ENCODE peak calls at places on chromosome 19, in four cellular contexts. J is Karpas-422, E is cardiac fibroblast, F is GM12865. G is an unnamed sample.

GRCh38 chr19:35268546-35269424 is at the start of gene USF2:
- DNase-seq in J (peak; percentile 93), E (peak; percentile 86), F (peak; percentile 87), G (peak; percentile 68)

GRCh38 chr19:1472227-1473055 is 6.6 kb downstream of the C19orf25 start:
- DNase-seq in J (no peak), E (no peak), F (no peak), G (peak; percentile 15)

GRCh38 chr19:30212574-30212973 is 159.6 kb upstream of the ZNF536 start:
- DNase-seq in J (no peak), E (no peak), F (no peak), G (no peak)

GRCh38 chr19:9848761-9849160 is 13.6 kb downstream of the PIN1 start:
- DNase-seq in J (no peak), E (no peak), F (no peak), G (no peak)

GRCh38 chr19:21082011-21082975 is at the start of gene ZNF714:
- DNase-seq in J (peak; percentile 97), E (peak; percentile 89), F (peak; percentile 93), G (peak; percentile 89)

GRCh38 chr19:52600639-52601024 is 30.5 kb downstream of the ZNF701 start:
- DNase-seq in J (peak; percentile 69), E (no peak), F (peak; percentile 25), G (no peak)

GRCh38 chr19:36771275-36772231 is 1.1 kb downstream of the ZNF850 start:
- DNase-seq in J (no peak), E (peak; percentile 93), F (peak; percentile 80), G (peak; percentile 64)

GRCh38 chr19:13983213-13983889 is 22.8 kb downstream of the RFX1 start:
- DNase-seq in J (no peak), E (no peak), F (no peak), G (no peak)

GRCh38 chr19:10352764-10353671 is 13.6 kb upstream of the ICAM3 start:
- DNase-seq in J (no peak), E (peak; percentile 40), F (no peak), G (no peak)

GRCh38 chr19:30063184-30064020 is 121.4 kb downstream of the URI1 start:
- DNase-seq in J (no peak), E (no peak), F (no peak), G (no peak)

GRCh38 chr19:51326216-51327065 is 15.0 kb downstream of the IGLON5 start:
- DNase-seq in J (no peak), E (no peak), F (no peak), G (no peak)
- H3K4me3 ChIP-seq in J (no peak overlapping the region), E (no peak overlapping the region), F (no peak overlapping the region), G (no peak overlapping the region)

GRCh38 chr19:4304509-4305252 is at the start of gene FSD1:
- DNase-seq in J (no peak), E (peak; percentile 60), F (peak; percentile 70), G (peak; percentile 79)
- H3K4me3 ChIP-seq in J (no peak within 1 kb of the TSS), E (peak within 1 kb of the TSS; percentile 28), F (no peak within 1 kb of the TSS), G (peak within 1 kb of the TSS; percentile 27)

DNA sequence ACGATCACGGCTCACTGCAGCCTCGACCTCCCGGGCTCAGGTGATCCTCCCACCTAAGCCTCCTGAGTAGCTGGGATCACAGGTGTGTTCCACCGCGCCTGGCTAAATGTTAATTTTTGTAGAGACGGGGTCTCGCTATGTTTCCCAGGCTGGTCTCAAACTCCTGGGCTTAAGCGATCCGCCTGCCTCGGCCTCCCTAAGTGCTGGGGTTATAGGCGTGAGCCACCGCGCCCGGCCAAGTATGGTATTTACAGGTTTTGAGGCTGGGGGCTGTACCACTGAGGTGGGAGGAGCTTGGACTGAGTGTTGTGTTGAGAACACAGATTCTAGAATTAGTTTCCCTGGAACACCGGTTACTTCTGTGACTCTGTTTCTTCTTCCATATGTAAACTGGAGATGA is 452 bp upstream of the PPM1N start:
- DNase-seq in J (no peak), E (no peak), F (no peak), G (no peak)
- H3K4me3 ChIP-seq in J (peak overlapping the region; percentile 38), E (no peak overlapping the region), F (peak overlapping the region; percentile 59), G (no peak overlapping the region)

GRCh38 chr19:2634960-2635359 is 67.5 kb downstream of the GNG7 start:
- DNase-seq in J (no peak), E (no peak), F (no peak), G (no peak)
- H3K4me3 ChIP-seq in J (peak overlapping the region; percentile 46), E (no peak overlapping the region), F (peak overlapping the region; percentile 4), G (no peak overlapping the region)

GRCh38 chr19:28631931-28632330 is 581.0 kb downstream of the UQCRFS1 start:
- DNase-seq in J (no peak), E (no peak), F (no peak), G (no peak)
- H3K4me3 ChIP-seq in J (no peak overlapping the region), E (no peak overlapping the region), F (no peak overlapping the region), G (no peak overlapping the region)

GRCh38 chr19:53977991-53978731 is 13.3 kb upstream of the CACNG6 start:
- DNase-seq in J (no peak), E (peak; percentile 97), F (no peak), G (no peak)
- H3K4me3 ChIP-seq in J (no peak overlapping the region), E (peak overlapping the region; percentile 13), F (no peak overlapping the region), G (no peak overlapping the region)

DNA sequence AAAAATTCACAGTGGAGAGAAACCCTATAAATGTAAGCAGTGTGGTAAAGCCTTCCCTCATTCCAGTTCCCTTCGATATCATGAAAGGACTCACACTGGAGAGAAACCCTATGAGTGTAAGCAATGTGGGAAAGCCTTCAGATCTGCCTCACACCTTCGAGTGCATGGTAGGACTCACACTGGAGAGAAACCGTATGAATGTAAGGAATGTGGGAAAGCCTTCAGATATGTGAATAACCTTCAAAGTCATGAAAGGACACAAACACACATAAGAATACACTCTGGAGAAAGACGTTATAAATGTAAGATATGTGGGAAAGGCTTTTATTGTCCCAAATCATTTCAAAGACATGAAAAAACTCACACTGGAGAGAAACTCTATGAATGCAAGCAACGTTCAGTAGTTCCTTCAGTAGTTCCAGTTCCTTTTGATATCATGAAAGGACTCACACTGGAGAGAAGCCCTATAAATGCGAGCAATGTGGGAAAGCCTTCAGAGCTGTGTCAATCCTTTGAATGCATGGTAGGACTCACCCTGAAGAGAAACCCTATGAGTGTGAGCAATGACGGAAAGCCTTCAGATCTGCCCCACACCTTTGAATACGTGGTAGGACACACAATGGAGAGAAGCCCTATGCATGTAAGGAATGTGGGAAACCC is 16.1 kb upstream of the ZNF439 start:
- DNase-seq in J (no peak), E (no peak), F (no peak), G (no peak)
- H3K4me3 ChIP-seq in J (no peak overlapping the region), E (no peak overlapping the region), F (no peak overlapping the region), G (no peak overlapping the region)

GRCh38 chr19:46520616-46521015 is 24.9 kb upstream of the PNMA8B start:
- DNase-seq in J (peak; percentile 71), E (no peak), F (no peak), G (no peak)
- H3K4me3 ChIP-seq in J (no peak overlapping the region), E (no peak overlapping the region), F (no peak overlapping the region), G (no peak overlapping the region)

GRCh38 chr19:54162241-54162805 is 2.8 kb upstream of the LENG1 start:
- DNase-seq in J (peak; percentile 97), E (peak; percentile 73), F (peak; percentile 75), G (peak; percentile 81)

GRCh38 chr19:54162884-54163283 is 3.4 kb upstream of the LENG1 start:
- DNase-seq in J (no peak), E (no peak), F (no peak), G (no peak)

GRCh38 chr19:54160182-54160811 is 776 bp upstream of the LENG1 start:
- DNase-seq in J (no peak), E (peak; percentile 32), F (no peak), G (no peak)

GRCh38 chr19:54159352-54160181 is at the start of gene LENG1:
- DNase-seq in J (peak; percentile 100), E (peak; percentile 100), F (peak; percentile 100), G (peak; percentile 95)

DNA sequence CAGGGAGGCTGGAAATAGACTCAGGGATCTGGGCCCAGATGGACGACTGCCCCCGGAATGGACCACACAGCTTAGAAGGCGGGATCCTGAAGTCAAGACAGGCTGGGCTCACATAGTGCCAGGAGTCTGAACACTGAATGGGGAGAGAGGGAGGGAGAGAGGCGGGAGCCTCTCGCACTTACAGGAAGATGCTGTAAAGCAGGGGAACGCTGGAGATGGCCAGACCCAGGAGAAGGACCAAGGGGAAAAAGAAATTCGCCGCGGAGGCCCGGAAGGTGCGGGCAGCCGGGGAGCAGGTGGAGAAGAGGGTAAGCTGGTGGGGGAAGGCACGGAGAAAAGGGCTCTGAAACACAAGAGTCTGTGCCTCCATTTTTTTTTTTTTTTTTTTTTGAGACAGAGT is 1.4 kb upstream of the LENG1 start:
- DNase-seq in J (no peak), E (no peak), F (no peak), G (no peak)
- H3K4me3 ChIP-seq in J (peak overlapping the region; percentile 81), E (no peak overlapping the region), F (peak overlapping the region; percentile 92), G (peak overlapping the region; percentile 78)

G was measured in GM06990.